ENCODE peak calls at places on chromosomes 16 and 17, in six cellular contexts. S, L, G, X, Q and K are unnamed samples.

GRCh38 chr17:7252176-7253043 is at the start of gene ELP5:
- DNase-seq in X (peak), G (peak), S (peak), Q (peak), L (peak), K (peak)

GRCh38 chr16:2817496-2818277 is 650 bp downstream of the PRSS21 start:
- DNase-seq in Q (peak), G (no peak), S (no peak), X (no peak), L (no peak), K (peak)

GRCh38 chr16:50696126-50696525 is 2.7 kb downstream of the NOD2 start:
- DNase-seq in Q (no peak), L (no peak), S (no peak), G (peak), X (no peak), K (no peak)

GRCh38 chr17:61410555-61411089 is 11.0 kb downstream of the TBX2 start:
- DNase-seq in S (peak), Q (peak), G (no peak), L (no peak), X (peak), K (peak)

GRCh38 chr16:3951861-3952332 is 71.4 kb upstream of the CREBBP start:
- DNase-seq in S (peak), L (peak), Q (no peak), G (no peak), X (no peak), K (peak)

GRCh38 chr16:23504453-23505179 is 5.7 kb downstream of the GGA2 start:
- DNase-seq in S (peak), L (peak), Q (peak), X (peak), G (peak), K (peak)

GRCh38 chr16:65180986-65181710 is 59.3 kb upstream of the CDH11 start:
- DNase-seq in Q (no peak), X (no peak), S (peak), G (no peak), L (peak), K (no peak)

GRCh38 chr17:19747829-19748806 is at the start of gene ALDH3A1:
- DNase-seq in L (peak), Q (no peak), X (no peak), G (peak), S (peak), K (peak)

GRCh38 chr17:17106716-17107115 is 64.5 kb downstream of the MPRIP start:
- DNase-seq in S (peak), L (no peak), X (no peak), Q (no peak), G (no peak), K (no peak)

GRCh38 chr17:13888043-13888442 is 181.3 kb upstream of the COX10 start:
- DNase-seq in X (no peak), L (peak), S (peak), Q (no peak), G (no peak), K (no peak)

GRCh38 chr17:28675485-28675884 is 13.5 kb downstream of the SUPT6H start:
- DNase-seq in X (no peak), L (no peak), G (no peak), S (peak), Q (no peak), K (no peak)